ENCODE peak calls at places on chromosomes 5 and 9, in nine cellular contexts. Y is fibroblast of the conjunctiva; E is stimulated activated CD4-positive, alpha-beta T cell treated with anti-CD3 and anti-CD28 coated beads, Interleukin-4, amount 100 ng/mL, for 4 hours; S is activated CD8-positive, alpha-beta memory T cell treated with anti-CD3 and anti-CD28 coated beads for 1 hour; T is left kidney; Z is GM12891; P is HFFc6; Q is heart left ventricle; N is nephron progenitor cell. B is an unnamed sample.

GRCh38 chr9:100033877-100034551 is 64.8 kb downstream of the ERP44 start:
- DNase-seq in P (no peak), Q (no peak), N (no peak), Y (no peak), Z (no peak), E (no peak), T (no peak), S (no peak), B (no peak)

GRCh38 chr5:174307031-174307408 is 261.5 kb downstream of the NSG2 start:
- DNase-seq in T (no peak), S (no peak), E (no peak), P (no peak), N (no peak), Y (no peak), Q (no peak), Z (no peak), B (no peak)

GRCh38 chr5:127934791-127935256 is 148.7 kb upstream of the SLC12A2 start:
- DNase-seq in E (no peak), N (no peak), S (no peak), Q (no peak), Z (no peak), P (peak; percentile 53), T (no peak), Y (peak; percentile 20), B (peak; percentile 80)

GRCh38 chr9:70602364-70603019 is 188.0 kb upstream of the KLF9 start:
- DNase-seq in Y (peak; percentile 88), T (peak; percentile 87), N (peak; percentile 52), P (peak; percentile 83), S (no peak), Q (no peak), Z (peak; percentile 7), E (peak; percentile 19), B (peak; percentile 73)

GRCh38 chr5:162163663-162164062 is 96.1 kb downstream of the GABRG2 start:
- DNase-seq in Q (no peak), P (no peak), N (no peak), T (no peak), E (no peak), Y (no peak), Z (no peak), S (no peak), B (no peak)

GRCh38 chr5:116130976-116131375 is 46.2 kb downstream of the COMMD10 start:
- DNase-seq in Q (no peak), P (no peak), S (no peak), T (no peak), Z (no peak), Y (no peak), N (no peak), E (no peak), B (no peak)

GRCh38 chr9:19174127-19174921 is 47.0 kb upstream of the PLIN2 start:
- DNase-seq in Z (peak; percentile 43), E (peak; percentile 5), T (peak; percentile 81), N (peak; percentile 44), P (peak; percentile 90), Y (peak; percentile 92), S (no peak), Q (peak; percentile 80), B (peak; percentile 46)

GRCh38 chr5:30607301-30607700 is 586.2 kb upstream of the CDH6 start:
- DNase-seq in Q (no peak), N (no peak), Y (no peak), S (no peak), Z (no peak), P (no peak), E (no peak), T (no peak), B (peak; percentile 90)

GRCh38 chr5:179296150-179296821 is 49.0 kb downstream of the ADAMTS2 start:
- DNase-seq in P (no peak), N (no peak), Q (peak; percentile 38), Y (no peak), S (no peak), T (no peak), Z (no peak), E (no peak), B (no peak)

GRCh38 chr5:66010476-66010875 is 84.1 kb downstream of the ERBIN start:
- DNase-seq in N (no peak), Q (no peak), E (no peak), P (peak; percentile 2), S (no peak), Y (no peak), T (no peak), Z (no peak), B (no peak)

GRCh38 chr9:105466898-105467455 is 19.1 kb downstream of the FSD1L start:
- DNase-seq in E (no peak), Z (no peak), T (no peak), N (no peak), S (no peak), Q (no peak), Y (no peak), P (no peak), B (no peak)

GRCh38 chr9:113454914-113455761 is 8.4 kb upstream of the RGS3 start:
- DNase-seq in T (no peak), Q (no peak), Y (peak; percentile 60), P (peak; percentile 70), Z (no peak), E (no peak), S (no peak), N (no peak), B (no peak)

GRCh38 chr5:39498247-39498952 is 73.6 kb upstream of the DAB2 start:
- DNase-seq in Z (no peak), Q (no peak), T (no peak), P (peak; percentile 64), S (no peak), N (no peak), E (no peak), Y (no peak), B (no peak)

GRCh38 chr9:136140046-136140445 is 21.4 kb upstream of the TMEM250 start:
- DNase-seq in N (no peak), Q (no peak), P (no peak), Y (no peak), E (no peak), Z (no peak), T (no peak), S (no peak), B (no peak)

GRCh38 chr5:145833616-145834200 is 1.4 kb downstream of the PRELID2 start:
- DNase-seq in E (no peak), S (no peak), N (no peak), P (no peak), T (no peak), Y (no peak), Q (no peak), Z (no peak), B (no peak)

GRCh38 chr9:14533867-14534650 is 159.2 kb downstream of the ZDHHC21 start:
- DNase-seq in N (no peak), Q (no peak), P (no peak), Y (no peak), E (no peak), S (no peak), Z (no peak), T (peak; percentile 50), B (no peak)

GRCh38 chr5:72834919-72835318 is 18.5 kb downstream of the TNPO1 start:
- DNase-seq in N (no peak), E (no peak), Y (no peak), T (no peak), Q (no peak), Z (no peak), P (no peak), S (no peak), B (no peak)

GRCh38 chr9:98707158-98708102 is 1.3 kb downstream of the GABBR2 start:
- DNase-seq in N (peak; percentile 82), E (no peak), Q (peak; percentile 72), Y (peak; percentile 35), Z (peak; percentile 65), T (peak; percentile 95), P (peak; percentile 50), S (no peak), B (peak; percentile 21)

GRCh38 chr5:180782748-180783147 is 19.9 kb downstream of the MGAT1 start:
- DNase-seq in T (no peak), S (no peak), E (no peak), N (no peak), Z (no peak), P (no peak), Y (no peak), Q (no peak), B (no peak)

GRCh38 chr9:104748359-104749031 is 1.0 kb downstream of the NIPSNAP3A start:
- DNase-seq in Y (no peak), T (peak; percentile 37), Q (no peak), Z (no peak), S (no peak), P (no peak), N (no peak), E (no peak), B (no peak)

GRCh38 chr9:3475300-3476020 is 50.3 kb downstream of the RFX3 start:
- DNase-seq in Z (no peak), S (no peak), Y (no peak), Q (no peak), P (no peak), E (no peak), T (no peak), N (no peak), B (no peak)

GRCh38 chr5:137808503-137809135 is 54.5 kb upstream of the HNRNPA0 start:
- DNase-seq in S (no peak), N (no peak), Z (no peak), P (no peak), T (no peak), E (no peak), Q (peak; percentile 49), Y (no peak), B (no peak)

GRCh38 chr5:2742921-2743679 is 8.4 kb downstream of the IRX2 start:
- DNase-seq in T (peak; percentile 56), S (no peak), P (no peak), Y (no peak), Q (no peak), N (peak; percentile 48), E (no peak), Z (no peak), B (no peak)

GRCh38 chr9:93686127-93686879 is 109.9 kb downstream of the PHF2 start:
- DNase-seq in E (no peak), Z (no peak), Q (peak; percentile 20), P (no peak), T (no peak), Y (no peak), S (no peak), N (no peak), B (no peak)

GRCh38 chr5:122153230-122153629 is 23.9 kb downstream of the ZNF474 start:
- DNase-seq in T (no peak), N (no peak), P (peak; percentile 80), Y (no peak), Z (no peak), E (no peak), S (no peak), Q (no peak), B (no peak)

GRCh38 chr5:142821733-142822487 is 51.7 kb downstream of the ARHGAP26 start:
- DNase-seq in S (no peak), P (peak; percentile 93), E (no peak), Z (no peak), Q (no peak), T (peak; percentile 40), Y (peak; percentile 77), N (no peak), B (no peak)

B was measured in DMS153.